ENCODE peak calls at places on chromosomes 12 and 14, in nine cellular contexts. X, R, U, Y, F, S, A, K and M are unnamed samples.

GRCh38 chr14:91144425-91145145 is 30.7 kb downstream of the DGLUCY start:
- DNase-seq in U (no peak), X (no peak), A (no peak), R (peak; percentile 50), Y (no peak), S (peak; percentile 75), F (no peak), K (no peak), M (peak; percentile 62)

GRCh38 chr12:124675881-124676688 is 108.7 kb upstream of the NCOR2 start:
- DNase-seq in A (no peak), Y (peak; percentile 44), K (no peak), S (peak; percentile 73), X (no peak), F (no peak), U (peak; percentile 81), R (no peak), M (peak; percentile 59)

GRCh38 chr12:110585231-110585799 is 2.2 kb upstream of the PPTC7 start:
- DNase-seq in Y (no peak), K (no peak), X (peak; percentile 32), R (peak; percentile 17), A (no peak), U (peak; percentile 58), F (no peak), S (peak; percentile 65), M (no peak)

GRCh38 chr14:76510255-76510654 is 134.3 kb downstream of the ESRRB start:
- DNase-seq in Y (no peak), A (no peak), U (no peak), K (no peak), S (no peak), R (no peak), X (no peak), F (no peak), M (no peak)

GRCh38 chr12:94553130-94553519 is 93.5 kb upstream of the CEP83 start:
- DNase-seq in R (peak; percentile 72), F (no peak), K (no peak), U (peak; percentile 17), X (no peak), A (no peak), S (peak; percentile 59), Y (no peak), M (peak; percentile 85)

GRCh38 chr12:1126089-1126488 is 135.1 kb downstream of the ERC1 start:
- DNase-seq in S (no peak), K (no peak), A (no peak), U (no peak), Y (no peak), F (no peak), X (no peak), R (no peak), M (no peak)

GRCh38 chr12:76820888-76821482 is 57.1 kb downstream of the ZDHHC17 start:
- DNase-seq in K (no peak), R (peak; percentile 28), A (no peak), U (peak; percentile 15), X (no peak), Y (no peak), S (peak; percentile 46), F (no peak), M (peak; percentile 56)

GRCh38 chr12:53695148-53696138 is 19.6 kb upstream of the ATP5MC2 start:
- DNase-seq in A (peak; percentile 46), R (peak; percentile 62), K (no peak), S (peak; percentile 66), F (peak; percentile 38), X (peak; percentile 16), Y (peak; percentile 28), U (no peak), M (peak; percentile 52)

GRCh38 chr12:130286741-130287140 is 50.9 kb upstream of the PIWIL1 start:
- DNase-seq in K (no peak), U (no peak), A (no peak), R (no peak), S (no peak), X (no peak), Y (no peak), F (no peak), M (no peak)

GRCh38 chr14:34872822-34873590 is 2.2 kb downstream of the BAZ1A start:
- DNase-seq in K (no peak), R (peak; percentile 53), A (no peak), U (no peak), S (peak; percentile 55), Y (no peak), X (no peak), F (no peak), M (peak; percentile 57)

GRCh38 chr12:91819132-91819447 is 326.6 kb downstream of the BTG1 start:
- DNase-seq in U (no peak), A (no peak), Y (no peak), S (peak; percentile 85), X (no peak), R (no peak), F (no peak), K (no peak), M (peak; percentile 3)

GRCh38 chr14:38238881-38239280 is 17.0 kb downstream of the CLEC14A start:
- DNase-seq in X (no peak), A (no peak), S (peak; percentile 39), Y (no peak), R (no peak), F (no peak), K (no peak), U (no peak), M (no peak)

GRCh38 chr12:16531623-16532022 is 74.3 kb downstream of the LMO3 start:
- DNase-seq in Y (no peak), X (no peak), F (no peak), A (peak; percentile 36), K (no peak), U (no peak), S (no peak), R (peak; percentile 15), M (no peak)

GRCh38 chr12:12885060-12885792 is 6.1 kb upstream of the GPRC5A start:
- DNase-seq in Y (no peak), R (no peak), S (no peak), K (no peak), F (no peak), X (no peak), A (no peak), U (no peak), M (no peak)

GRCh38 chr14:39621223-39621622 is 189.0 kb upstream of the FBXO33 start:
- DNase-seq in S (no peak), X (no peak), K (no peak), F (no peak), R (no peak), Y (no peak), U (no peak), A (no peak), M (no peak)

GRCh38 chr14:33484264-33484663 is 466.6 kb downstream of the EGLN3 start:
- DNase-seq in A (no peak), R (no peak), X (no peak), K (no peak), Y (no peak), F (no peak), U (no peak), S (no peak), M (peak; percentile 36)

GRCh38 chr14:53462931-53463778 is 310.0 kb upstream of the DDHD1 start:
- DNase-seq in Y (no peak), A (no peak), U (no peak), S (no peak), F (no peak), X (no peak), R (no peak), K (no peak), M (no peak)

GRCh38 chr14:68391292-68392014 is 401.4 kb downstream of the ZFP36L1 start:
- DNase-seq in X (no peak), F (no peak), R (peak; percentile 90), K (no peak), U (no peak), A (no peak), S (peak; percentile 86), Y (no peak), M (peak; percentile 86)

DNA sequence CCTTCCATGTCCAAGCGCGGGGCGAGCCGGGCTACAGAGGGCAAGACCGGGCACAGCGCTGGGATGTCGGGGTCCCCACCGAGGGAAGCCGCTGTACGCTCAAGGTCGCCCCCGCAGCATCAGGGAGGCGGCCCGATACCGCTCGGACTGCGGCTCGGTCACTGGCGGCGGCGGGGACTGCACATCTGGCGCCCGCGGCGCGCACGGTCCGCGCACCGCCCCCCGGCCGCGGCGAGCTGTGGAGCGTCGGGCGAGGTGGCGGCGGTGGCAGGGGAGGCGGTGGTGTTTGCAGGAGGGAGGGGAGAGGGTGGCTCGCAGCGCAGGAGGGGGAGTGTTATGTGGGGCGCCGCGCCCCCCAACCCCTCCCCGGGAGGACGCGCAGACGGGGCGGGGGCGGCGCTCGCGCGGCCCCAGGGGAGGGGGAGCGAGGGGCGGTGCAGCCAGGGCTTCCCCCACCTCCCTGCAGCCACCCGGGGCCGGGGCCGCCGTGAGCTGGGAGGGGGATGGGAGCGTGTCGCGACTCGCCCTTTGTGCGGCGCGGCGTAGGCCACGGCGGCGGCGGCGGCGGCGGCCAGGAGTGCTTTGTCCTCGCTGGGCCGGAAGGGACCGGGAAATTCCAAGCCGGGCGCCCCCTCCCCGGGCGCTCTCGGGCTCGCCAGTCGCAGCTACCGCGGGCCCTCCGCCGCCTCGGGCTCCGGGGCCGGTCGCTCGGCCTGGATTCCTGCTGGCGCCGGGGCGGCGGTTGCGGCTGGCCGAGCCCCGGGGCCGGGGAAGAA is at the start of gene NUAK1:
- DNase-seq in S (peak; percentile 82), X (no peak), A (peak; percentile 54), Y (peak; percentile 79), R (peak; percentile 72), K (no peak), F (peak; percentile 26), U (peak; percentile 62), M (peak; percentile 69)
- TF ChIP-seq CTCF in S (no peak), X (no peak), A (no peak), Y (peak; percentile 2), R (no peak), K (no peak), F (no peak), U (no peak), M (no peak)

GRCh38 chr12:131912526-131913274 is 16.4 kb upstream of the PUS1 start:
- DNase-seq in Y (peak; percentile 88), A (peak; percentile 56), K (no peak), S (peak; percentile 80), R (peak; percentile 84), F (no peak), X (no peak), U (peak; percentile 99), M (peak; percentile 79)
- TF ChIP-seq CTCF in Y (no peak), A (no peak), K (no peak), S (no peak), R (peak; percentile 15), F (no peak), X (no peak), U (no peak), M (peak; percentile 4)

GRCh38 chr12:116236148-116236731 is 41.3 kb downstream of the MED13L start:
- DNase-seq in F (peak; percentile 45), A (peak; percentile 54), S (peak; percentile 48), X (peak; percentile 55), K (peak; percentile 35), R (peak; percentile 69), U (peak; percentile 41), Y (no peak), M (peak; percentile 72)
- TF ChIP-seq CTCF in F (peak; percentile 68), A (peak; percentile 53), S (peak; percentile 68), X (peak; percentile 52), K (peak; percentile 74), R (peak; percentile 58), U (peak; percentile 77), Y (peak; percentile 67), M (peak; percentile 73)

GRCh38 chr12:113062502-113063395 is 6.2 kb downstream of the DTX1 start:
- DNase-seq in X (no peak), F (peak; percentile 29), A (no peak), U (no peak), R (peak; percentile 32), Y (no peak), K (no peak), S (no peak), M (no peak)
- TF ChIP-seq CTCF in X (no peak), F (no peak), A (no peak), U (no peak), R (no peak), Y (no peak), K (no peak), S (no peak), M (no peak)